ENCODE peak calls at places on chromosomes 2 and 18, in ten cellular contexts. One of them, this sample, is unnamed.

GRCh38 chr2:95270541-95271081 is 3.6 kb upstream of the PROM2 start:
- DNase-seq in stimulated activated CD4-positive, alpha-beta T cell treated with anti-CD3 and anti-CD28 coated beads, TNF-alpha, amount 100 ng/mL, for 24 hours: no peak
- DNase-seq in caudate nucleus: no peak
- DNase-seq in body of pancreas: no peak
- DNase-seq in HuH-7.5: no peak
- DNase-seq in AG20443: no peak
- DNase-seq in ACHN: no peak
- DNase-seq in activated naive CD4-positive, alpha-beta T cell: no peak
- DNase-seq in GM12892: no peak
- DNase-seq in amniotic stem cell: no peak
- DNase-seq in this sample: no peak

GRCh38 chr18:75089748-75090327 is 119.1 kb downstream of the PTGR3 start:
- DNase-seq in GM12892: no peak
- DNase-seq in stimulated activated CD4-positive, alpha-beta T cell treated with anti-CD3 and anti-CD28 coated beads, TNF-alpha, amount 100 ng/mL, for 24 hours: no peak
- DNase-seq in caudate nucleus: no peak
- DNase-seq in body of pancreas: no peak
- DNase-seq in amniotic stem cell: no peak
- DNase-seq in HuH-7.5: peak
- DNase-seq in AG20443: no peak
- DNase-seq in ACHN: no peak
- DNase-seq in activated naive CD4-positive, alpha-beta T cell: no peak
- DNase-seq in this sample: no peak

GRCh38 chr18:37483221-37483971 is 82.2 kb downstream of the CELF4 start:
- DNase-seq in ACHN: peak
- DNase-seq in AG20443: peak
- DNase-seq in activated naive CD4-positive, alpha-beta T cell: no peak
- DNase-seq in HuH-7.5: no peak
- DNase-seq in GM12892: no peak
- DNase-seq in amniotic stem cell: no peak
- DNase-seq in caudate nucleus: no peak
- DNase-seq in stimulated activated CD4-positive, alpha-beta T cell treated with anti-CD3 and anti-CD28 coated beads, TNF-alpha, amount 100 ng/mL, for 24 hours: no peak
- DNase-seq in body of pancreas: peak
- DNase-seq in this sample: no peak

GRCh38 chr18:75213610-75214009 is 3.0 kb downstream of the TSHZ1 start:
- DNase-seq in body of pancreas: no peak
- DNase-seq in stimulated activated CD4-positive, alpha-beta T cell treated with anti-CD3 and anti-CD28 coated beads, TNF-alpha, amount 100 ng/mL, for 24 hours: no peak
- DNase-seq in AG20443: no peak
- DNase-seq in caudate nucleus: no peak
- DNase-seq in activated naive CD4-positive, alpha-beta T cell: no peak
- DNase-seq in HuH-7.5: no peak
- DNase-seq in GM12892: no peak
- DNase-seq in ACHN: no peak
- DNase-seq in amniotic stem cell: no peak
- DNase-seq in this sample: no peak

GRCh38 chr18:63314991-63315662 is 4.4 kb downstream of the BCL2 start:
- DNase-seq in body of pancreas: no peak
- DNase-seq in ACHN: no peak
- DNase-seq in AG20443: no peak
- DNase-seq in HuH-7.5: no peak
- DNase-seq in caudate nucleus: no peak
- DNase-seq in GM12892: no peak
- DNase-seq in amniotic stem cell: no peak
- DNase-seq in stimulated activated CD4-positive, alpha-beta T cell treated with anti-CD3 and anti-CD28 coated beads, TNF-alpha, amount 100 ng/mL, for 24 hours: no peak
- DNase-seq in activated naive CD4-positive, alpha-beta T cell: no peak
- DNase-seq in this sample: no peak

GRCh38 chr2:187879491-187879890 is 325.3 kb upstream of the TFPI start:
- DNase-seq in caudate nucleus: no peak
- DNase-seq in amniotic stem cell: no peak
- DNase-seq in HuH-7.5: no peak
- DNase-seq in ACHN: no peak
- DNase-seq in stimulated activated CD4-positive, alpha-beta T cell treated with anti-CD3 and anti-CD28 coated beads, TNF-alpha, amount 100 ng/mL, for 24 hours: no peak
- DNase-seq in GM12892: no peak
- DNase-seq in AG20443: no peak
- DNase-seq in body of pancreas: no peak
- DNase-seq in activated naive CD4-positive, alpha-beta T cell: no peak
- DNase-seq in this sample: no peak

GRCh38 chr18:9413586-9413985 is 61.7 kb upstream of the RALBP1 start:
- DNase-seq in caudate nucleus: no peak
- DNase-seq in HuH-7.5: no peak
- DNase-seq in AG20443: peak
- DNase-seq in body of pancreas: no peak
- DNase-seq in GM12892: no peak
- DNase-seq in activated naive CD4-positive, alpha-beta T cell: no peak
- DNase-seq in ACHN: peak
- DNase-seq in stimulated activated CD4-positive, alpha-beta T cell treated with anti-CD3 and anti-CD28 coated beads, TNF-alpha, amount 100 ng/mL, for 24 hours: no peak
- DNase-seq in amniotic stem cell: no peak
- DNase-seq in this sample: no peak

GRCh38 chr2:43890855-43891254 is 52.1 kb downstream of the ABCG8 start:
- DNase-seq in AG20443: no peak
- DNase-seq in body of pancreas: no peak
- DNase-seq in ACHN: no peak
- DNase-seq in stimulated activated CD4-positive, alpha-beta T cell treated with anti-CD3 and anti-CD28 coated beads, TNF-alpha, amount 100 ng/mL, for 24 hours: no peak
- DNase-seq in caudate nucleus: no peak
- DNase-seq in activated naive CD4-positive, alpha-beta T cell: no peak
- DNase-seq in HuH-7.5: no peak
- DNase-seq in GM12892: no peak
- DNase-seq in amniotic stem cell: no peak
- DNase-seq in this sample: no peak

GRCh38 chr18:27856839-27857238 is 320.1 kb downstream of the CDH2 start:
- DNase-seq in body of pancreas: no peak
- DNase-seq in activated naive CD4-positive, alpha-beta T cell: no peak
- DNase-seq in ACHN: no peak
- DNase-seq in GM12892: no peak
- DNase-seq in stimulated activated CD4-positive, alpha-beta T cell treated with anti-CD3 and anti-CD28 coated beads, TNF-alpha, amount 100 ng/mL, for 24 hours: no peak
- DNase-seq in AG20443: no peak
- DNase-seq in amniotic stem cell: no peak
- DNase-seq in HuH-7.5: no peak
- DNase-seq in caudate nucleus: no peak
- DNase-seq in this sample: no peak

GRCh38 chr2:199911052-199911876 is at the start of gene C2orf69:
- DNase-seq in activated naive CD4-positive, alpha-beta T cell: peak
- DNase-seq in amniotic stem cell: peak
- DNase-seq in ACHN: peak
- DNase-seq in AG20443: peak
- DNase-seq in stimulated activated CD4-positive, alpha-beta T cell treated with anti-CD3 and anti-CD28 coated beads, TNF-alpha, amount 100 ng/mL, for 24 hours: peak
- DNase-seq in body of pancreas: peak
- DNase-seq in HuH-7.5: peak
- DNase-seq in caudate nucleus: peak
- DNase-seq in GM12892: peak
- DNase-seq in this sample: peak

GRCh38 chr2:133412637-133413164 is 155.6 kb downstream of the NCKAP5 start:
- DNase-seq in activated naive CD4-positive, alpha-beta T cell: no peak
- DNase-seq in ACHN: no peak
- DNase-seq in amniotic stem cell: no peak
- DNase-seq in body of pancreas: no peak
- DNase-seq in GM12892: no peak
- DNase-seq in caudate nucleus: no peak
- DNase-seq in AG20443: no peak
- DNase-seq in stimulated activated CD4-positive, alpha-beta T cell treated with anti-CD3 and anti-CD28 coated beads, TNF-alpha, amount 100 ng/mL, for 24 hours: no peak
- DNase-seq in HuH-7.5: no peak
- DNase-seq in this sample: no peak

GRCh38 chr2:106269591-106270291 is 75.6 kb upstream of the UXS1 start:
- DNase-seq in ACHN: peak
- DNase-seq in activated naive CD4-positive, alpha-beta T cell: no peak
- DNase-seq in body of pancreas: peak
- DNase-seq in HuH-7.5: no peak
- DNase-seq in AG20443: peak
- DNase-seq in GM12892: no peak
- DNase-seq in stimulated activated CD4-positive, alpha-beta T cell treated with anti-CD3 and anti-CD28 coated beads, TNF-alpha, amount 100 ng/mL, for 24 hours: peak
- DNase-seq in caudate nucleus: no peak
- DNase-seq in amniotic stem cell: no peak
- DNase-seq in this sample: no peak

GRCh38 chr18:62713651-62714247 is 1.6 kb upstream of the PHLPP1 start:
- DNase-seq in AG20443: no peak
- DNase-seq in stimulated activated CD4-positive, alpha-beta T cell treated with anti-CD3 and anti-CD28 coated beads, TNF-alpha, amount 100 ng/mL, for 24 hours: no peak
- DNase-seq in body of pancreas: peak
- DNase-seq in GM12892: no peak
- DNase-seq in ACHN: no peak
- DNase-seq in HuH-7.5: no peak
- DNase-seq in activated naive CD4-positive, alpha-beta T cell: no peak
- DNase-seq in caudate nucleus: no peak
- DNase-seq in amniotic stem cell: no peak
- DNase-seq in this sample: no peak

GRCh38 chr2:88310787-88311186 is 140.6 kb downstream of the THNSL2 start:
- DNase-seq in caudate nucleus: no peak
- DNase-seq in HuH-7.5: no peak
- DNase-seq in stimulated activated CD4-positive, alpha-beta T cell treated with anti-CD3 and anti-CD28 coated beads, TNF-alpha, amount 100 ng/mL, for 24 hours: no peak
- DNase-seq in body of pancreas: no peak
- DNase-seq in ACHN: no peak
- DNase-seq in activated naive CD4-positive, alpha-beta T cell: no peak
- DNase-seq in GM12892: no peak
- DNase-seq in AG20443: no peak
- DNase-seq in amniotic stem cell: no peak
- DNase-seq in this sample: no peak

GRCh38 chr2:29223257-29223656 is 108.0 kb downstream of the CLIP4 start:
- DNase-seq in AG20443: no peak
- DNase-seq in caudate nucleus: no peak
- DNase-seq in GM12892: no peak
- DNase-seq in stimulated activated CD4-positive, alpha-beta T cell treated with anti-CD3 and anti-CD28 coated beads, TNF-alpha, amount 100 ng/mL, for 24 hours: no peak
- DNase-seq in amniotic stem cell: no peak
- DNase-seq in HuH-7.5: no peak
- DNase-seq in ACHN: no peak
- DNase-seq in body of pancreas: no peak
- DNase-seq in activated naive CD4-positive, alpha-beta T cell: no peak
- DNase-seq in this sample: no peak

GRCh38 chr2:218964041-218964771 is 4.7 kb downstream of the CDK5R2 start:
- DNase-seq in activated naive CD4-positive, alpha-beta T cell: no peak
- DNase-seq in AG20443: peak
- DNase-seq in ACHN: peak
- DNase-seq in stimulated activated CD4-positive, alpha-beta T cell treated with anti-CD3 and anti-CD28 coated beads, TNF-alpha, amount 100 ng/mL, for 24 hours: no peak
- DNase-seq in amniotic stem cell: no peak
- DNase-seq in HuH-7.5: no peak
- DNase-seq in GM12892: no peak
- DNase-seq in caudate nucleus: no peak
- DNase-seq in body of pancreas: no peak
- DNase-seq in this sample: no peak

GRCh38 chr2:59885536-59885935 is 667.9 kb downstream of the BCL11A start:
- DNase-seq in amniotic stem cell: no peak
- DNase-seq in HuH-7.5: no peak
- DNase-seq in body of pancreas: peak
- DNase-seq in stimulated activated CD4-positive, alpha-beta T cell treated with anti-CD3 and anti-CD28 coated beads, TNF-alpha, amount 100 ng/mL, for 24 hours: no peak
- DNase-seq in AG20443: no peak
- DNase-seq in ACHN: no peak
- DNase-seq in GM12892: no peak
- DNase-seq in activated naive CD4-positive, alpha-beta T cell: no peak
- DNase-seq in caudate nucleus: no peak
- DNase-seq in this sample: no peak

GRCh38 chr2:62660582-62661262 is 44.8 kb upstream of the EHBP1 start:
- DNase-seq in ACHN: no peak
- DNase-seq in body of pancreas: no peak
- DNase-seq in stimulated activated CD4-positive, alpha-beta T cell treated with anti-CD3 and anti-CD28 coated beads, TNF-alpha, amount 100 ng/mL, for 24 hours: no peak
- DNase-seq in GM12892: no peak
- DNase-seq in activated naive CD4-positive, alpha-beta T cell: no peak
- DNase-seq in HuH-7.5: no peak
- DNase-seq in AG20443: peak
- DNase-seq in caudate nucleus: no peak
- DNase-seq in amniotic stem cell: peak
- DNase-seq in this sample: no peak

GRCh38 chr18:31487251-31488015 is 10.5 kb upstream of the DSG2 start:
- DNase-seq in ACHN: peak
- DNase-seq in body of pancreas: no peak
- DNase-seq in GM12892: no peak
- DNase-seq in stimulated activated CD4-positive, alpha-beta T cell treated with anti-CD3 and anti-CD28 coated beads, TNF-alpha, amount 100 ng/mL, for 24 hours: no peak
- DNase-seq in activated naive CD4-positive, alpha-beta T cell: no peak
- DNase-seq in caudate nucleus: no peak
- DNase-seq in amniotic stem cell: no peak
- DNase-seq in HuH-7.5: no peak
- DNase-seq in AG20443: peak
- DNase-seq in this sample: peak

GRCh38 chr18:64103979-64104378 is 44.9 kb downstream of the LINC00305 start:
- DNase-seq in ACHN: no peak
- DNase-seq in HuH-7.5: no peak
- DNase-seq in activated naive CD4-positive, alpha-beta T cell: no peak
- DNase-seq in caudate nucleus: no peak
- DNase-seq in body of pancreas: no peak
- DNase-seq in GM12892: no peak
- DNase-seq in stimulated activated CD4-positive, alpha-beta T cell treated with anti-CD3 and anti-CD28 coated beads, TNF-alpha, amount 100 ng/mL, for 24 hours: no peak
- DNase-seq in AG20443: no peak
- DNase-seq in amniotic stem cell: no peak
- DNase-seq in this sample: no peak

GRCh38 chr18:54742120-54742519 is 86.2 kb upstream of the RAB27B start:
- DNase-seq in AG20443: no peak
- DNase-seq in caudate nucleus: no peak
- DNase-seq in amniotic stem cell: no peak
- DNase-seq in activated naive CD4-positive, alpha-beta T cell: no peak
- DNase-seq in stimulated activated CD4-positive, alpha-beta T cell treated with anti-CD3 and anti-CD28 coated beads, TNF-alpha, amount 100 ng/mL, for 24 hours: no peak
- DNase-seq in ACHN: no peak
- DNase-seq in body of pancreas: no peak
- DNase-seq in HuH-7.5: no peak
- DNase-seq in GM12892: no peak
- DNase-seq in this sample: no peak

GRCh38 chr2:177221970-177222369 is 9.4 kb downstream of the HNRNPA3 start:
- DNase-seq in amniotic stem cell: no peak
- DNase-seq in caudate nucleus: no peak
- DNase-seq in activated naive CD4-positive, alpha-beta T cell: no peak
- DNase-seq in body of pancreas: no peak
- DNase-seq in AG20443: no peak
- DNase-seq in HuH-7.5: no peak
- DNase-seq in stimulated activated CD4-positive, alpha-beta T cell treated with anti-CD3 and anti-CD28 coated beads, TNF-alpha, amount 100 ng/mL, for 24 hours: no peak
- DNase-seq in GM12892: no peak
- DNase-seq in ACHN: no peak
- DNase-seq in this sample: no peak

GRCh38 chr2:189060096-189060642 is 86.0 kb downstream of the COL3A1 start:
- DNase-seq in ACHN: no peak
- DNase-seq in stimulated activated CD4-positive, alpha-beta T cell treated with anti-CD3 and anti-CD28 coated beads, TNF-alpha, amount 100 ng/mL, for 24 hours: no peak
- DNase-seq in HuH-7.5: no peak
- DNase-seq in GM12892: no peak
- DNase-seq in amniotic stem cell: no peak
- DNase-seq in body of pancreas: no peak
- DNase-seq in caudate nucleus: no peak
- DNase-seq in AG20443: no peak
- DNase-seq in activated naive CD4-positive, alpha-beta T cell: no peak
- DNase-seq in this sample: no peak

GRCh38 chr2:10914272-10914693 is 2.5 kb downstream of the KCNF1 start:
- DNase-seq in body of pancreas: no peak
- DNase-seq in AG20443: peak
- DNase-seq in activated naive CD4-positive, alpha-beta T cell: no peak
- DNase-seq in GM12892: no peak
- DNase-seq in amniotic stem cell: no peak
- DNase-seq in caudate nucleus: no peak
- DNase-seq in ACHN: no peak
- DNase-seq in HuH-7.5: no peak
- DNase-seq in stimulated activated CD4-positive, alpha-beta T cell treated with anti-CD3 and anti-CD28 coated beads, TNF-alpha, amount 100 ng/mL, for 24 hours: no peak
- DNase-seq in this sample: peak

GRCh38 chr2:157696036-157696435 is 67.4 kb upstream of the ACVR1C start:
- DNase-seq in amniotic stem cell: no peak
- DNase-seq in AG20443: peak
- DNase-seq in stimulated activated CD4-positive, alpha-beta T cell treated with anti-CD3 and anti-CD28 coated beads, TNF-alpha, amount 100 ng/mL, for 24 hours: no peak
- DNase-seq in ACHN: no peak
- DNase-seq in HuH-7.5: no peak
- DNase-seq in caudate nucleus: no peak
- DNase-seq in GM12892: no peak
- DNase-seq in body of pancreas: no peak
- DNase-seq in activated naive CD4-positive, alpha-beta T cell: no peak
- DNase-seq in this sample: no peak

GRCh38 chr2:182636694-182637093 is 79.4 kb upstream of the DNAJC10 start:
- DNase-seq in caudate nucleus: no peak
- DNase-seq in AG20443: no peak
- DNase-seq in GM12892: no peak
- DNase-seq in amniotic stem cell: no peak
- DNase-seq in ACHN: no peak
- DNase-seq in body of pancreas: no peak
- DNase-seq in activated naive CD4-positive, alpha-beta T cell: no peak
- DNase-seq in stimulated activated CD4-positive, alpha-beta T cell treated with anti-CD3 and anti-CD28 coated beads, TNF-alpha, amount 100 ng/mL, for 24 hours: no peak
- DNase-seq in HuH-7.5: no peak
- DNase-seq in this sample: no peak

GRCh38 chr2:202418511-202418910 is 42.4 kb downstream of the BMPR2 start:
- DNase-seq in activated naive CD4-positive, alpha-beta T cell: no peak
- DNase-seq in ACHN: no peak
- DNase-seq in stimulated activated CD4-positive, alpha-beta T cell treated with anti-CD3 and anti-CD28 coated beads, TNF-alpha, amount 100 ng/mL, for 24 hours: no peak
- DNase-seq in body of pancreas: no peak
- DNase-seq in amniotic stem cell: no peak
- DNase-seq in AG20443: no peak
- DNase-seq in GM12892: no peak
- DNase-seq in HuH-7.5: no peak
- DNase-seq in caudate nucleus: no peak
- DNase-seq in this sample: no peak

GRCh38 chr2:237727363-237727762 is 71.2 kb upstream of the RBM44 start:
- DNase-seq in amniotic stem cell: no peak
- DNase-seq in activated naive CD4-positive, alpha-beta T cell: no peak
- DNase-seq in body of pancreas: no peak
- DNase-seq in caudate nucleus: no peak
- DNase-seq in GM12892: no peak
- DNase-seq in AG20443: no peak
- DNase-seq in HuH-7.5: no peak
- DNase-seq in stimulated activated CD4-positive, alpha-beta T cell treated with anti-CD3 and anti-CD28 coated beads, TNF-alpha, amount 100 ng/mL, for 24 hours: no peak
- DNase-seq in ACHN: no peak
- DNase-seq in this sample: no peak

This sample was measured in 8988T.